ENCODE peak calls at places on chromosomes 13 and 19, in ten cellular contexts. One of them, this sample, is unnamed.

GRCh38 chr19:54461201-54462071 is 2.1 kb downstream of the LENG9 start:
- DNase-seq in IMR-90: peak; percentile 54
- DNase-seq in neuronal stem cell: no peak
- DNase-seq in astrocyte of the spinal cord: no peak
- DNase-seq in Caco-2: no peak
- DNase-seq in EH: no peak
- DNase-seq in Jurkat, Clone E6-1: no peak
- DNase-seq in activated CD4-positive, alpha-beta T cell treated with anti-CD3 and anti-CD28 coated beads, Interleukin-2, amount 50 U/mL, for 24 hours: no peak
- DNase-seq in left cardiac atrium: peak; percentile 32
- DNase-seq in HS-5: no peak
- DNase-seq in this sample: no peak

GRCh38 chr13:79447741-79448140 is 33.2 kb upstream of the NDFIP2 start:
- DNase-seq in IMR-90: no peak
- DNase-seq in neuronal stem cell: no peak
- DNase-seq in astrocyte of the spinal cord: no peak
- DNase-seq in Caco-2: no peak
- DNase-seq in EH: no peak
- DNase-seq in Jurkat, Clone E6-1: no peak
- DNase-seq in activated CD4-positive, alpha-beta T cell treated with anti-CD3 and anti-CD28 coated beads, Interleukin-2, amount 50 U/mL, for 24 hours: no peak
- DNase-seq in left cardiac atrium: no peak
- DNase-seq in HS-5: no peak
- DNase-seq in this sample: no peak

GRCh38 chr13:20525144-20525600 is 485 bp downstream of the CRYL1 start:
- DNase-seq in IMR-90: no peak
- DNase-seq in neuronal stem cell: peak; percentile 11
- DNase-seq in astrocyte of the spinal cord: no peak
- DNase-seq in Caco-2: peak; percentile 13
- DNase-seq in EH: peak; percentile 22
- DNase-seq in Jurkat, Clone E6-1: no peak
- DNase-seq in activated CD4-positive, alpha-beta T cell treated with anti-CD3 and anti-CD28 coated beads, Interleukin-2, amount 50 U/mL, for 24 hours: no peak
- DNase-seq in left cardiac atrium: peak; percentile 38
- DNase-seq in HS-5: no peak
- DNase-seq in this sample: no peak

GRCh38 chr19:30718728-30719127 is 346.5 kb downstream of the ZNF536 start:
- DNase-seq in IMR-90: no peak
- DNase-seq in neuronal stem cell: no peak
- DNase-seq in astrocyte of the spinal cord: no peak
- DNase-seq in Caco-2: no peak
- DNase-seq in EH: peak; percentile 2
- DNase-seq in Jurkat, Clone E6-1: no peak
- DNase-seq in activated CD4-positive, alpha-beta T cell treated with anti-CD3 and anti-CD28 coated beads, Interleukin-2, amount 50 U/mL, for 24 hours: no peak
- DNase-seq in left cardiac atrium: no peak
- DNase-seq in HS-5: no peak
- DNase-seq in this sample: no peak

GRCh38 chr13:83929147-83929546 is 46.9 kb upstream of the SLITRK1 start:
- DNase-seq in IMR-90: no peak
- DNase-seq in neuronal stem cell: no peak
- DNase-seq in astrocyte of the spinal cord: no peak
- DNase-seq in Caco-2: no peak
- DNase-seq in EH: peak; percentile 9
- DNase-seq in Jurkat, Clone E6-1: no peak
- DNase-seq in activated CD4-positive, alpha-beta T cell treated with anti-CD3 and anti-CD28 coated beads, Interleukin-2, amount 50 U/mL, for 24 hours: no peak
- DNase-seq in left cardiac atrium: no peak
- DNase-seq in HS-5: no peak
- DNase-seq in this sample: no peak

GRCh38 chr13:94674609-94675348 is 37.6 kb downstream of the SOX21 start:
- DNase-seq in IMR-90: peak; percentile 30
- DNase-seq in neuronal stem cell: peak; percentile 69
- DNase-seq in astrocyte of the spinal cord: peak; percentile 34
- DNase-seq in Caco-2: peak; percentile 75
- DNase-seq in EH: peak; percentile 43
- DNase-seq in Jurkat, Clone E6-1: peak; percentile 61
- DNase-seq in activated CD4-positive, alpha-beta T cell treated with anti-CD3 and anti-CD28 coated beads, Interleukin-2, amount 50 U/mL, for 24 hours: peak; percentile 39
- DNase-seq in left cardiac atrium: peak; percentile 43
- DNase-seq in HS-5: no peak
- DNase-seq in this sample: peak; percentile 17

GRCh38 chr19:8371011-8371804 is 7.3 kb downstream of the ANGPTL4 start:
- DNase-seq in IMR-90: no peak
- DNase-seq in neuronal stem cell: no peak
- DNase-seq in astrocyte of the spinal cord: no peak
- DNase-seq in Caco-2: no peak
- DNase-seq in EH: no peak
- DNase-seq in Jurkat, Clone E6-1: no peak
- DNase-seq in activated CD4-positive, alpha-beta T cell treated with anti-CD3 and anti-CD28 coated beads, Interleukin-2, amount 50 U/mL, for 24 hours: no peak
- DNase-seq in left cardiac atrium: no peak
- DNase-seq in HS-5: no peak
- DNase-seq in this sample: no peak

GRCh38 chr13:42860485-42860884 is 79.1 kb downstream of the FAM216B start:
- DNase-seq in IMR-90: no peak
- DNase-seq in neuronal stem cell: no peak
- DNase-seq in astrocyte of the spinal cord: no peak
- DNase-seq in Caco-2: no peak
- DNase-seq in EH: no peak
- DNase-seq in Jurkat, Clone E6-1: no peak
- DNase-seq in activated CD4-positive, alpha-beta T cell treated with anti-CD3 and anti-CD28 coated beads, Interleukin-2, amount 50 U/mL, for 24 hours: no peak
- DNase-seq in left cardiac atrium: no peak
- DNase-seq in HS-5: no peak
- DNase-seq in this sample: no peak

GRCh38 chr13:113859311-113860050 is 4.4 kb downstream of the GAS6 start:
- DNase-seq in IMR-90: no peak
- DNase-seq in neuronal stem cell: no peak
- DNase-seq in astrocyte of the spinal cord: no peak
- DNase-seq in Caco-2: no peak
- DNase-seq in EH: no peak
- DNase-seq in Jurkat, Clone E6-1: no peak
- DNase-seq in activated CD4-positive, alpha-beta T cell treated with anti-CD3 and anti-CD28 coated beads, Interleukin-2, amount 50 U/mL, for 24 hours: no peak
- DNase-seq in left cardiac atrium: no peak
- DNase-seq in HS-5: no peak
- DNase-seq in this sample: no peak

GRCh38 chr19:42634409-42635232 is 39.9 kb upstream of the CEACAM8 start:
- DNase-seq in IMR-90: peak; percentile 20
- DNase-seq in neuronal stem cell: no peak
- DNase-seq in astrocyte of the spinal cord: no peak
- DNase-seq in Caco-2: peak; percentile 69
- DNase-seq in EH: peak; percentile 52
- DNase-seq in Jurkat, Clone E6-1: peak; percentile 35
- DNase-seq in activated CD4-positive, alpha-beta T cell treated with anti-CD3 and anti-CD28 coated beads, Interleukin-2, amount 50 U/mL, for 24 hours: peak; percentile 22
- DNase-seq in left cardiac atrium: no peak
- DNase-seq in HS-5: no peak
- DNase-seq in this sample: peak; percentile 35

GRCh38 chr19:10335149-10336053 is 2.1 kb upstream of the RAVER1 start:
- DNase-seq in IMR-90: no peak
- DNase-seq in neuronal stem cell: no peak
- DNase-seq in astrocyte of the spinal cord: no peak
- DNase-seq in Caco-2: no peak
- DNase-seq in EH: no peak
- DNase-seq in Jurkat, Clone E6-1: no peak
- DNase-seq in activated CD4-positive, alpha-beta T cell treated with anti-CD3 and anti-CD28 coated beads, Interleukin-2, amount 50 U/mL, for 24 hours: no peak
- DNase-seq in left cardiac atrium: no peak
- DNase-seq in HS-5: no peak
- DNase-seq in this sample: no peak

GRCh38 chr19:31316201-31316951 is 32.9 kb downstream of the TSHZ3 start:
- DNase-seq in IMR-90: peak; percentile 61
- DNase-seq in neuronal stem cell: peak; percentile 32
- DNase-seq in astrocyte of the spinal cord: peak; percentile 60
- DNase-seq in Caco-2: no peak
- DNase-seq in EH: no peak
- DNase-seq in Jurkat, Clone E6-1: no peak
- DNase-seq in activated CD4-positive, alpha-beta T cell treated with anti-CD3 and anti-CD28 coated beads, Interleukin-2, amount 50 U/mL, for 24 hours: no peak
- DNase-seq in left cardiac atrium: peak; percentile 41
- DNase-seq in HS-5: no peak
- DNase-seq in this sample: peak; percentile 38

GRCh38 chr13:112658807-112659206 is 31.0 kb upstream of the ATP11A start:
- DNase-seq in IMR-90: peak; percentile 10
- DNase-seq in neuronal stem cell: no peak
- DNase-seq in astrocyte of the spinal cord: no peak
- DNase-seq in Caco-2: no peak
- DNase-seq in EH: peak; percentile 8
- DNase-seq in Jurkat, Clone E6-1: no peak
- DNase-seq in activated CD4-positive, alpha-beta T cell treated with anti-CD3 and anti-CD28 coated beads, Interleukin-2, amount 50 U/mL, for 24 hours: no peak
- DNase-seq in left cardiac atrium: no peak
- DNase-seq in HS-5: no peak
- DNase-seq in this sample: no peak

GRCh38 chr19:741506-742131 is 9.3 kb upstream of the MISP start:
- DNase-seq in IMR-90: no peak
- DNase-seq in neuronal stem cell: no peak
- DNase-seq in astrocyte of the spinal cord: no peak
- DNase-seq in Caco-2: peak; percentile 56
- DNase-seq in EH: peak; percentile 14
- DNase-seq in Jurkat, Clone E6-1: peak; percentile 41
- DNase-seq in activated CD4-positive, alpha-beta T cell treated with anti-CD3 and anti-CD28 coated beads, Interleukin-2, amount 50 U/mL, for 24 hours: no peak
- DNase-seq in left cardiac atrium: no peak
- DNase-seq in HS-5: no peak
- DNase-seq in this sample: peak; percentile 11

GRCh38 chr19:9792191-9793050 is 23.9 kb upstream of the ZNF846 start:
- DNase-seq in IMR-90: peak; percentile 91
- DNase-seq in neuronal stem cell: peak; percentile 96
- DNase-seq in astrocyte of the spinal cord: peak; percentile 94
- DNase-seq in Caco-2: peak; percentile 89
- DNase-seq in EH: peak; percentile 93
- DNase-seq in Jurkat, Clone E6-1: peak; percentile 92
- DNase-seq in activated CD4-positive, alpha-beta T cell treated with anti-CD3 and anti-CD28 coated beads, Interleukin-2, amount 50 U/mL, for 24 hours: peak; percentile 89
- DNase-seq in left cardiac atrium: peak; percentile 95
- DNase-seq in HS-5: peak; percentile 76
- DNase-seq in this sample: peak; percentile 84

GRCh38 chr13:51958217-51958547 is 53.1 kb downstream of the ATP7B start:
- DNase-seq in IMR-90: no peak
- DNase-seq in neuronal stem cell: no peak
- DNase-seq in astrocyte of the spinal cord: no peak
- DNase-seq in Caco-2: peak; percentile 58
- DNase-seq in EH: no peak
- DNase-seq in Jurkat, Clone E6-1: no peak
- DNase-seq in activated CD4-positive, alpha-beta T cell treated with anti-CD3 and anti-CD28 coated beads, Interleukin-2, amount 50 U/mL, for 24 hours: no peak
- DNase-seq in left cardiac atrium: no peak
- DNase-seq in HS-5: no peak
- DNase-seq in this sample: no peak

GRCh38 chr13:37715606-37716015 is 117.0 kb upstream of the POSTN start:
- DNase-seq in IMR-90: peak; percentile 95
- DNase-seq in neuronal stem cell: no peak
- DNase-seq in astrocyte of the spinal cord: peak; percentile 71
- DNase-seq in Caco-2: no peak
- DNase-seq in EH: peak; percentile 90
- DNase-seq in Jurkat, Clone E6-1: no peak
- DNase-seq in activated CD4-positive, alpha-beta T cell treated with anti-CD3 and anti-CD28 coated beads, Interleukin-2, amount 50 U/mL, for 24 hours: no peak
- DNase-seq in left cardiac atrium: no peak
- DNase-seq in HS-5: peak; percentile 68
- DNase-seq in this sample: peak; percentile 80

GRCh38 chr13:97254809-97255208 is 32.7 kb downstream of the MBNL2 start:
- DNase-seq in IMR-90: peak; percentile 86
- DNase-seq in neuronal stem cell: no peak
- DNase-seq in astrocyte of the spinal cord: peak; percentile 81
- DNase-seq in Caco-2: no peak
- DNase-seq in EH: peak; percentile 65
- DNase-seq in Jurkat, Clone E6-1: no peak
- DNase-seq in activated CD4-positive, alpha-beta T cell treated with anti-CD3 and anti-CD28 coated beads, Interleukin-2, amount 50 U/mL, for 24 hours: no peak
- DNase-seq in left cardiac atrium: no peak
- DNase-seq in HS-5: no peak
- DNase-seq in this sample: peak; percentile 82

GRCh38 chr13:110661256-110661655 is 44.7 kb downstream of the CARS2 start:
- DNase-seq in IMR-90: no peak
- DNase-seq in neuronal stem cell: no peak
- DNase-seq in astrocyte of the spinal cord: peak; percentile 41
- DNase-seq in Caco-2: no peak
- DNase-seq in EH: no peak
- DNase-seq in Jurkat, Clone E6-1: no peak
- DNase-seq in activated CD4-positive, alpha-beta T cell treated with anti-CD3 and anti-CD28 coated beads, Interleukin-2, amount 50 U/mL, for 24 hours: no peak
- DNase-seq in left cardiac atrium: no peak
- DNase-seq in HS-5: no peak
- DNase-seq in this sample: no peak

GRCh38 chr13:54492995-54493394 is 1464.4 kb downstream of the OLFM4 start:
- DNase-seq in IMR-90: no peak
- DNase-seq in neuronal stem cell: no peak
- DNase-seq in astrocyte of the spinal cord: no peak
- DNase-seq in Caco-2: no peak
- DNase-seq in EH: no peak
- DNase-seq in Jurkat, Clone E6-1: no peak
- DNase-seq in activated CD4-positive, alpha-beta T cell treated with anti-CD3 and anti-CD28 coated beads, Interleukin-2, amount 50 U/mL, for 24 hours: no peak
- DNase-seq in left cardiac atrium: no peak
- DNase-seq in HS-5: no peak
- DNase-seq in this sample: no peak

GRCh38 chr19:17794731-17795494 is at the start of gene B3GNT3:
- DNase-seq in IMR-90: no peak
- DNase-seq in neuronal stem cell: no peak
- DNase-seq in astrocyte of the spinal cord: no peak
- DNase-seq in Caco-2: peak; percentile 49
- DNase-seq in EH: peak; percentile 52
- DNase-seq in Jurkat, Clone E6-1: no peak
- DNase-seq in activated CD4-positive, alpha-beta T cell treated with anti-CD3 and anti-CD28 coated beads, Interleukin-2, amount 50 U/mL, for 24 hours: no peak
- DNase-seq in left cardiac atrium: peak; percentile 51
- DNase-seq in HS-5: no peak
- DNase-seq in this sample: no peak

GRCh38 chr19:46791944-46792343 is 3.5 kb upstream of the SLC1A5 start:
- DNase-seq in IMR-90: no peak
- DNase-seq in neuronal stem cell: no peak
- DNase-seq in astrocyte of the spinal cord: no peak
- DNase-seq in Caco-2: no peak
- DNase-seq in EH: peak; percentile 92
- DNase-seq in Jurkat, Clone E6-1: peak; percentile 93
- DNase-seq in activated CD4-positive, alpha-beta T cell treated with anti-CD3 and anti-CD28 coated beads, Interleukin-2, amount 50 U/mL, for 24 hours: peak; percentile 34
- DNase-seq in left cardiac atrium: no peak
- DNase-seq in HS-5: no peak
- DNase-seq in this sample: no peak

GRCh38 chr13:51846756-51847155 is 1.8 kb upstream of the TMEM272 start:
- DNase-seq in IMR-90: peak; percentile 11
- DNase-seq in neuronal stem cell: no peak
- DNase-seq in astrocyte of the spinal cord: no peak
- DNase-seq in Caco-2: no peak
- DNase-seq in EH: no peak
- DNase-seq in Jurkat, Clone E6-1: no peak
- DNase-seq in activated CD4-positive, alpha-beta T cell treated with anti-CD3 and anti-CD28 coated beads, Interleukin-2, amount 50 U/mL, for 24 hours: no peak
- DNase-seq in left cardiac atrium: no peak
- DNase-seq in HS-5: no peak
- DNase-seq in this sample: no peak